ENCODE peak calls at places on chromosomes 6 and 20, in nine cellular contexts. X is AG10803; A is effector CD4-positive, alpha-beta T cell; R is type B pancreatic cell; N is stimulated activated CD4-positive, alpha-beta T cell treated with anti-CD3 and anti-CD28 coated beads, Interleukin-1b, Interleukin-23, amount 100 ng/mL, for 48 hours; F is upper lobe of right lung; K is endodermal cell; W is activated effector memory CD4-positive, alpha-beta T cell treated with Interleukin-2 at 50 U/mL for 16 hours; P is Right ventricle myocardium superior. V is an unnamed sample.

GRCh38 chr6:55456016-55456415 is 123.0 kb downstream of the HMGCLL1 start:
- DNase-seq in A (no peak), F (no peak), K (no peak), X (peak; percentile 9), P (no peak), W (no peak), N (no peak), R (no peak), V (no peak)

GRCh38 chr20:21214431-21214830 is 88.5 kb downstream of the KIZ start:
- DNase-seq in W (no peak), A (no peak), R (no peak), F (no peak), X (no peak), N (no peak), K (no peak), P (no peak), V (no peak)

GRCh38 chr6:151692216-151692615 is 115.3 kb upstream of the ESR1 start:
- DNase-seq in R (no peak), X (no peak), A (no peak), K (no peak), P (no peak), W (no peak), N (no peak), F (no peak), V (no peak)

GRCh38 chr20:15814903-15815302 is 758.3 kb downstream of the KIF16B start:
- DNase-seq in N (no peak), R (no peak), P (no peak), F (no peak), W (no peak), X (peak; percentile 8), K (no peak), A (no peak), V (no peak)

GRCh38 chr20:47989957-47990356 is 204.7 kb upstream of the SULF2 start:
- DNase-seq in X (no peak), R (no peak), F (no peak), P (no peak), A (no peak), K (no peak), N (no peak), W (no peak), V (no peak)

GRCh38 chr20:59600472-59600871 is 3.9 kb upstream of the PHACTR3 start:
- DNase-seq in K (no peak), W (no peak), A (no peak), X (no peak), F (no peak), N (no peak), R (no peak), P (no peak), V (no peak)

GRCh38 chr20:32983459-32984112 is 20.6 kb downstream of the SUN5 start:
- DNase-seq in W (no peak), F (peak; percentile 41), R (no peak), K (no peak), P (no peak), X (no peak), A (no peak), N (no peak), V (no peak)

GRCh38 chr6:137451926-137452325 is 42.3 kb downstream of the OLIG3 start:
- DNase-seq in W (no peak), F (no peak), K (no peak), R (no peak), P (no peak), N (no peak), A (no peak), X (peak; percentile 44), V (no peak)

GRCh38 chr20:63416631-63417030 is 55.5 kb upstream of the CHRNA4 start:
- DNase-seq in R (no peak), F (no peak), P (no peak), W (no peak), X (no peak), A (no peak), N (no peak), K (no peak), V (no peak)

GRCh38 chr6:147161974-147162495 is 42.2 kb upstream of the STXBP5 start:
- DNase-seq in X (peak; percentile 22), F (no peak), W (no peak), P (no peak), A (no peak), N (no peak), K (no peak), R (no peak), V (no peak)

GRCh38 chr6:85452441-85452881 is 2.6 kb downstream of the NT5E start:
- DNase-seq in R (no peak), F (no peak), P (no peak), X (peak; percentile 86), K (no peak), W (no peak), N (no peak), A (no peak), V (no peak)

GRCh38 chr20:34479627-34480026 is 36.6 kb upstream of the DYNLRB1 start:
- DNase-seq in N (no peak), R (no peak), A (no peak), X (no peak), F (no peak), W (no peak), K (no peak), P (no peak), V (no peak)

GRCh38 chr20:41615671-41616070 is 2.5 kb downstream of the CHD6 start:
- DNase-seq in A (no peak), W (no peak), N (no peak), K (no peak), F (no peak), R (no peak), X (no peak), P (no peak), V (no peak)

V was measured in effector CD8-positive, alpha-beta T cell.